ENCODE peak calls at places on chromosomes 4 and X, in six cellular contexts. H is HCT116, A is K562, X is H1, J is SK-N-SH, E is GM12878. R is an unnamed sample.

GRCh38 chrX:43940811-43941210 is 32.4 kb downstream of the NDP start:
- DNase-seq in H (no peak), A (no peak), X (no peak), J (no peak), E (no peak), R (no peak)

GRCh38 chrX:68428431-68428830 is 4.9 kb downstream of the OPHN1 start:
- DNase-seq in H (no peak), A (no peak), X (no peak), J (no peak), E (no peak), R (no peak)

GRCh38 chrX:123739474-123739873 is 6.6 kb upstream of the THOC2 start:
- DNase-seq in H (no peak), A (no peak), X (no peak), J (no peak), E (no peak), R (no peak)

GRCh38 chr4:79050521-79050880 is 111.3 kb upstream of the PAQR3 start:
- DNase-seq in H (no peak), A (no peak), X (no peak), J (peak; percentile 10), E (no peak), R (no peak)

GRCh38 chrX:100946521-100946920 is 17.8 kb upstream of the XKRX start:
- DNase-seq in H (no peak), A (no peak), X (no peak), J (no peak), E (no peak), R (no peak)

GRCh38 chrX:150051096-150051495 is 112.8 kb upstream of the EOLA2 start:
- DNase-seq in H (no peak), A (no peak), X (no peak), J (no peak), E (no peak), R (no peak)

GRCh38 chr4:77465271-77465670 is 140.3 kb upstream of the CXCL13 start:
- DNase-seq in H (no peak), A (no peak), X (no peak), J (no peak), E (no peak), R (peak; percentile 14)

GRCh38 chr4:7391637-7392437 is 42.9 kb downstream of the PSAPL1 start:
- DNase-seq in H (no peak), A (no peak), X (no peak), J (peak; percentile 7), E (no peak), R (no peak)

GRCh38 chr4:169244210-169244609 is 26.5 kb downstream of the SH3RF1 start:
- DNase-seq in H (no peak), A (no peak), X (no peak), J (no peak), E (no peak), R (no peak)

GRCh38 chrX:46404774-46405173 is 140.4 kb downstream of the ZNF674 start:
- DNase-seq in H (no peak), A (no peak), X (no peak), J (no peak), E (no peak), R (no peak)

GRCh38 chr4:77433102-77433733 is 172.4 kb upstream of the CXCL13 start:
- DNase-seq in H (peak; percentile 42), A (peak; percentile 18), X (no peak), J (peak; percentile 40), E (peak; percentile 7), R (peak; percentile 38)

GRCh38 chr4:184395451-184395917 is 78.9 kb downstream of the IRF2 start:
- DNase-seq in H (no peak), A (no peak), X (no peak), J (no peak), E (no peak), R (no peak)

GRCh38 chr4:11070813-11071212 is 357.9 kb downstream of the HS3ST1 start:
- DNase-seq in H (no peak), A (no peak), X (no peak), J (no peak), E (no peak), R (no peak)

GRCh38 chr4:42412251-42412650 is 15.0 kb downstream of the SHISA3 start:
- DNase-seq in H (no peak), A (no peak), X (no peak), J (no peak), E (no peak), R (no peak)

GRCh38 chrX:48918644-48919340 is at the start of gene PIM2:
- DNase-seq in H (peak; percentile 63), A (peak; percentile 95), X (peak; percentile 84), J (peak; percentile 93), E (peak; percentile 81), R (peak; percentile 85)

DNA sequence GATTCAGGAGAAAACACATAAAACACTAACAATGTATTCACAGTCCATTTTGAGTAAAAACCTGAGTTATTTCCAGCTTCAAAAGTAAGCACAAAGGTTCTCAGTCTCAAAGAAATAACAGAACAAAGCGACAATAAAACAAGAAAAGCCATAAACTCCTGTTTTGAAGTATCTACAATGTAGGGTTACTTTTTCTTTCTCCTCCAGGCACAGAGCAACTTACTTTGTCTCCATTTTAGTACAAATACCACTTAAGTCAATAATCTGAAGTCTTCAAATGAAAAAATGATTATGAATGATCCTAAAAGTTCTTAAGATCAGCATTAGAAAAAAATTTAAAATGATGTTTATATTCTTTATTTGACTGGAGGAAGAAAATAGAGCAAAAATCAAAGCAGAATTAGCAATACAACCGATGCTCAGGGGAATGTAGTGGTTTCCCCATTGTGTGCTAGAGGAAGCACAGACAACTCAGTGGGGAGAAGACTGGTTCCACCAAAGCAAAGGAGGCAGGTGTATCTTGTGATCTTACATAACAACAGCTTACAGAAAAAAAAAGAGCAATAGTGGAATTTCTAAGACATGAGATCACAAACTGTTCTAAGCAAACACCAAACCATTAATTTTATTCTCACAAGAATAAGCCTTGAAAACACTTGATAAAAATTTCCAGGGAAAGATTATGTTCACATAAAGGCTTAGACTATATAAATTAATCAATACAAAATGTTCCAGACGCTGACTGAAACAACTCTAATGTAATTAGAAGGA is 35.1 kb downstream of the EPHA5 start:
- DNase-seq in H (no peak), A (no peak), X (no peak), J (no peak), E (no peak), R (no peak)
- TF ChIP-seq JUND in H (no peak), A (no peak), X (peak; percentile 59), J (no peak), E (no peak), R (no peak)

GRCh38 chrX:106613277-106613676 is 1.5 kb downstream of the RADX start:
- DNase-seq in H (no peak), A (no peak), X (no peak), J (no peak), E (no peak), R (no peak)

GRCh38 chrX:106612403-106612789 is 618 bp downstream of the RADX start:
- DNase-seq in H (no peak), A (no peak), X (no peak), J (no peak), E (no peak), R (peak; percentile 23)

GRCh38 chrX:106611323-106611681 is 476 bp upstream of the RADX start:
- DNase-seq in H (no peak), A (no peak), X (no peak), J (no peak), E (no peak), R (no peak)

GRCh38 chrX:106615041-106615440 is 3.3 kb downstream of the RADX start:
- DNase-seq in H (no peak), A (no peak), X (no peak), J (no peak), E (no peak), R (no peak)

DNA sequence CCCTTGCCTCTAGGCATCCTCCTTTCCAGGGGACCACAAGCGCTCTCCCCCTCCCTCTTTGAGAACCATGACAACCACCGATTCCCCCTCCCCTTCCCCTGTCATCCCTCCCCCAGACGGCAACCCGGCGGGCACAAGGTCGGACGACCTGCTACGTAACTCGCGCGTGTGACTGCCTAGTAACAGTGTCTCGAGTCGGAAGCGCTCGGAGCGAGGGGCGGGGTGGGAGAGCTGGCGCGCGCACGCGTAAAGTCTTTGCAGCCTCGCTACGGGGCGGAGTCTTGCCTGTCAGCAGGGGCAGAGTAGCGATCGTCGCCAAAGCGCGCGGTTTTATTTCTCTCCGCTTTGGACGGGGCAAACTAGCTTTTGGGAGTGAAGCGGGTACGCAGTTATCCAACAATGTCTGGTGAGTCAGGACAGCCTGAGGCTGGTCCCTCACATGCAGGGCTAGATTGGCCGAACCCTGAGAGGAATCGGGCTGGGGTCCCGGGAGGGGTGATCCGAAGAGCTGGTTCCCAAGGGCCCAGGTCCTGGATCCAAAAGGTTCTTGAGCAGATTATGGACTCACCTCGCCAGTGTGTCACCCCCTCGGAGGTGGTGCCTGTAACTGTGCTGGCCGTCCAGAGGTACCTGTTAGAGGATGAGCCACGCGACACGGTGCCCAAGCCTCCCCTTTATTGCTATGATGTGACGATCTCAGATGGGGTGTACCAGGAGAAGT is at the start of gene RADX:
- DNase-seq in H (peak; percentile 64), A (peak; percentile 9), X (peak; percentile 60), J (peak; percentile 53), E (peak; percentile 49), R (peak; percentile 75)
- TF ChIP-seq JUND in H (no peak), A (no peak), X (no peak), J (no peak), E (no peak), R (no peak)

GRCh38 chr4:108156391-108156790 is 12.3 kb downstream of the LEF1 start:
- DNase-seq in H (no peak), A (no peak), X (no peak), J (no peak), E (no peak), R (no peak)

GRCh38 chr4:108159845-108160244 is 8.9 kb downstream of the LEF1 start:
- DNase-seq in H (no peak), A (no peak), X (no peak), J (no peak), E (no peak), R (no peak)

GRCh38 chr4:108157655-108158054 is 11.1 kb downstream of the LEF1 start:
- DNase-seq in H (no peak), A (no peak), X (no peak), J (no peak), E (no peak), R (no peak)

GRCh38 chr4:108152980-108153379 is 15.8 kb downstream of the LEF1 start:
- DNase-seq in H (no peak), A (no peak), X (no peak), J (no peak), E (no peak), R (no peak)

DNA sequence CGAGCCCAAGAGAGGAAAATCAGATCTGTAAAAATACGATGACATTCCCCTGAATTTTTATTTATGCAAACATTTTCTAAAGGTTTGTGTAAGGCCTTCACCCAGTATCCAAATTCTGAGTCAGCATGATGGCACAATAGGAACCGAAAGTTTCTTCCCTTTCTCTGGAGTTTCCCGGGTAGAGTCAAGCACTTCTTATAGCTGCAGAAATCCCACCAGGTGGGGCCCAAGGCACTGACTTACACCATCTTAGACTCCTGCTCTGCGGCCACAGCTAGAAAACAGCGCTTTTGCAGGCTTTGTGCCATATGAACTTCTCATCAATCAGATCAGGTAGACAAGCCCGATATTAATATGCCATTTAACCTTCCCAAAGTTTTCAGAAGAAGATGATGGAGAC is 13.4 kb downstream of the LEF1 start:
- DNase-seq in H (no peak), A (no peak), X (no peak), J (no peak), E (no peak), R (no peak)
- TF ChIP-seq JUND in H (no peak), A (no peak), X (no peak), J (no peak), E (no peak), R (no peak)

DNA sequence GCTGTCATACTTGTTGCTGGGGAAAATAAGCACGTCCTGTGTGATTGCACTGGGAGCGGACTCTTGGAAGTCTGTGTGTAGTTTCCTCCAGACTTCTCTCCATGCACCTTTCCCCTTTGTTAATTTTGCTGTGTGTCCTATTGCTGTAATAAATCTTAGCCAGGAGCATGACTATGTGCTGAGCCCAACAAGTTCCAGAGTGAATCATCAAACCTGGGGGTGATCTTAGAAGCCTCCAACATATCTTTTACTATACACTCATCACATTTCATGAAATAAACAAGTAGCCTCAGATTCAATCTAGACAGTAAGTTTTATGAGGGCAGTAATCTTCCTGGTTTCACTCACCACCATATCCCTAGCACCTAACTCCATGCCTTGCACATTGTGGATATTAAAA is 43.3 kb upstream of the FGF13 start:
- DNase-seq in H (no peak), A (no peak), X (no peak), J (no peak), E (no peak), R (no peak)
- TF ChIP-seq JUND in H (no peak), A (no peak), X (no peak), J (no peak), E (no peak), R (no peak)

R was measured in T47D.